ENCODE peak calls at places on chromosomes 2 and 18, in ten cellular contexts. V, L, K, M, R, Q, B, N, Y and G are unnamed samples.

GRCh38 chr2:19868224-19868623 is 33.6 kb downstream of the TTC32 start:
- DNase-seq in V (no peak), L (no peak), K (no peak), M (no peak), R (no peak), Q (no peak), B (no peak), N (no peak), Y (no peak), G (no peak)

GRCh38 chr2:135151615-135152014 is 99.5 kb downstream of the RAB3GAP1 start:
- DNase-seq in V (no peak), L (no peak), K (no peak), M (no peak), R (no peak), Q (no peak), B (no peak), N (no peak), Y (no peak), G (no peak)

GRCh38 chr2:29706171-29706690 is 215.2 kb downstream of the ALK start:
- DNase-seq in V (no peak), L (no peak), K (peak), M (no peak), R (no peak), Q (no peak), B (no peak), N (peak), Y (peak), G (no peak)

GRCh38 chr2:176565641-176566323 is 296.5 kb downstream of the MTX2 start:
- DNase-seq in V (no peak), L (no peak), K (no peak), M (no peak), R (no peak), Q (no peak), B (no peak), N (no peak), Y (no peak), G (no peak)

GRCh38 chr2:69223759-69224494 is 163.1 kb downstream of the GFPT1 start:
- DNase-seq in V (no peak), L (no peak), K (no peak), M (no peak), R (no peak), Q (no peak), B (no peak), N (peak), Y (no peak), G (no peak)

GRCh38 chr2:200039847-200040246 is 84.5 kb downstream of the MAIP1 start:
- DNase-seq in V (no peak), L (no peak), K (no peak), M (no peak), R (no peak), Q (no peak), B (no peak), N (no peak), Y (no peak), G (no peak)

GRCh38 chr2:241584446-241584845 is 25.9 kb downstream of the BOK start:
- DNase-seq in V (no peak), L (no peak), K (peak), M (no peak), R (no peak), Q (no peak), B (no peak), N (peak), Y (no peak), G (no peak)

GRCh38 chr2:7358865-7359264 is 441.7 kb downstream of the RNF144A start:
- DNase-seq in V (no peak), L (no peak), K (no peak), M (no peak), R (no peak), Q (no peak), B (no peak), N (no peak), Y (no peak), G (no peak)

GRCh38 chr2:20755132-20755800 is 67.6 kb downstream of the LDAH start:
- DNase-seq in V (no peak), L (no peak), K (no peak), M (no peak), R (no peak), Q (no peak), B (no peak), N (no peak), Y (no peak), G (no peak)

GRCh38 chr2:166126014-166126639 is 1.7 kb downstream of the SCN1A start:
- DNase-seq in V (no peak), L (no peak), K (no peak), M (no peak), R (no peak), Q (no peak), B (no peak), N (peak), Y (no peak), G (no peak)

GRCh38 chr18:48345596-48345995 is 63.6 kb downstream of the ZBTB7C start:
- DNase-seq in V (no peak), L (no peak), K (peak), M (no peak), R (no peak), Q (no peak), B (no peak), N (no peak), Y (no peak), G (no peak)

GRCh38 chr18:67402543-67402942 is 114.0 kb downstream of the DSEL start:
- DNase-seq in V (no peak), L (no peak), K (peak), M (no peak), R (no peak), Q (no peak), B (no peak), N (peak), Y (no peak), G (no peak)

GRCh38 chr2:203469554-203469953 is 65.5 kb downstream of the RAPH1 start:
- DNase-seq in V (no peak), L (no peak), K (no peak), M (no peak), R (no peak), Q (no peak), B (no peak), N (peak), Y (no peak), G (no peak)

GRCh38 chr2:218083352-218083676 is 14.3 kb downstream of the RUFY4 start:
- DNase-seq in V (no peak), L (no peak), K (no peak), M (no peak), R (no peak), Q (no peak), B (no peak), N (no peak), Y (no peak), G (no peak)

GRCh38 chr18:58862851-58863538 is 1.7 kb upstream of the ZNF532 start:
- DNase-seq in V (peak), L (no peak), K (peak), M (peak), R (peak), Q (no peak), B (peak), N (peak), Y (no peak), G (no peak)

GRCh38 chr18:75066936-75067335 is 142.0 kb downstream of the PTGR3 start:
- DNase-seq in V (no peak), L (no peak), K (no peak), M (no peak), R (no peak), Q (no peak), B (no peak), N (no peak), Y (no peak), G (no peak)

GRCh38 chr2:12493031-12493513 is 223.7 kb upstream of the TRIB2 start:
- DNase-seq in V (peak), L (no peak), K (peak), M (no peak), R (peak), Q (no peak), B (peak), N (peak), Y (no peak), G (no peak)

GRCh38 chr2:145007673-145008263 is 487.8 kb upstream of the ZEB2 start:
- DNase-seq in V (peak), L (no peak), K (peak), M (no peak), R (no peak), Q (no peak), B (no peak), N (peak), Y (no peak), G (no peak)

GRCh38 chr2:45691152-45691551 is 39.7 kb downstream of the PRKCE start:
- DNase-seq in V (no peak), L (no peak), K (no peak), M (no peak), R (no peak), Q (no peak), B (no peak), N (peak), Y (no peak), G (no peak)

GRCh38 chr2:160062283-160063005 is at the start of gene PLA2R1:
- DNase-seq in V (peak), L (no peak), K (peak), M (no peak), R (peak), Q (no peak), B (peak), N (peak), Y (peak), G (no peak)

GRCh38 chr2:234026693-234027254 is 23.7 kb upstream of the SPP2 start:
- DNase-seq in V (no peak), L (no peak), K (no peak), M (no peak), R (no peak), Q (no peak), B (no peak), N (no peak), Y (no peak), G (no peak)

GRCh38 chr2:234422242-234422641 is 74.6 kb downstream of the ARL4C start:
- DNase-seq in V (no peak), L (no peak), K (peak), M (no peak), R (no peak), Q (no peak), B (no peak), N (peak), Y (no peak), G (no peak)

GRCh38 chr2:67694464-67694863 is 297.3 kb downstream of the ETAA1 start:
- DNase-seq in V (no peak), L (no peak), K (no peak), M (no peak), R (no peak), Q (no peak), B (no peak), N (peak), Y (peak), G (no peak)

GRCh38 chr18:35771172-35771571 is 189.6 kb downstream of the GALNT1 start:
- DNase-seq in V (no peak), L (no peak), K (no peak), M (no peak), R (no peak), Q (no peak), B (no peak), N (no peak), Y (no peak), G (no peak)

GRCh38 chr2:11437602-11438001 is 28.4 kb downstream of the E2F6 start:
- DNase-seq in V (no peak), L (no peak), K (no peak), M (no peak), R (no peak), Q (no peak), B (no peak), N (no peak), Y (peak), G (no peak)

GRCh38 chr2:169139145-169139544 is 69.8 kb downstream of the DHRS9 start:
- DNase-seq in V (no peak), L (no peak), K (no peak), M (no peak), R (no peak), Q (no peak), B (no peak), N (no peak), Y (no peak), G (no peak)

GRCh38 chr2:47043142-47043890 is 111.8 kb downstream of the STPG4 start:
- DNase-seq in V (peak), L (no peak), K (peak), M (no peak), R (no peak), Q (no peak), B (no peak), N (peak), Y (peak), G (no peak)

GRCh38 chr2:151237422-151238012 is 24.1 kb downstream of the RBM43 start:
- DNase-seq in V (no peak), L (no peak), K (peak), M (no peak), R (peak), Q (no peak), B (peak), N (peak), Y (no peak), G (no peak)

GRCh38 chr2:63846487-63846886 is 4.8 kb downstream of the UGP2 start:
- DNase-seq in V (peak), L (no peak), K (no peak), M (no peak), R (no peak), Q (no peak), B (no peak), N (no peak), Y (peak), G (no peak)

GRCh38 chr2:12928197-12928596 is 211.5 kb downstream of the TRIB2 start:
- DNase-seq in V (no peak), L (no peak), K (peak), M (no peak), R (no peak), Q (no peak), B (peak), N (no peak), Y (peak), G (no peak)

GRCh38 chr2:207847807-207848544 is 78.3 kb upstream of the FZD5 start:
- DNase-seq in V (peak), L (no peak), K (peak), M (no peak), R (no peak), Q (peak), B (no peak), N (peak), Y (no peak), G (no peak)

GRCh38 chr2:119421731-119422130 is 9.9 kb upstream of the TMEM37 start:
- DNase-seq in V (no peak), L (no peak), K (no peak), M (no peak), R (no peak), Q (no peak), B (no peak), N (no peak), Y (no peak), G (no peak)

GRCh38 chr2:30888841-30889407 is 81.7 kb upstream of the CAPN13 start:
- DNase-seq in V (no peak), L (peak), K (no peak), M (no peak), R (no peak), Q (no peak), B (no peak), N (no peak), Y (no peak), G (no peak)

GRCh38 chr18:26546170-26546874 is 2.0 kb downstream of the KCTD1 start:
- DNase-seq in V (no peak), L (no peak), K (peak), M (no peak), R (no peak), Q (no peak), B (no peak), N (peak), Y (no peak), G (no peak)

GRCh38 chr2:71710805-71711469 is 257.6 kb downstream of the DYSF start:
- DNase-seq in V (no peak), L (no peak), K (no peak), M (no peak), R (no peak), Q (no peak), B (no peak), N (no peak), Y (no peak), G (no peak)

GRCh38 chr2:218344755-218345417 is 11.8 kb upstream of the CATIP start:
- DNase-seq in V (no peak), L (no peak), K (no peak), M (no peak), R (no peak), Q (no peak), B (no peak), N (no peak), Y (no peak), G (no peak)

GRCh38 chr2:16791496-16791895 is 125.9 kb upstream of the CYRIA start:
- DNase-seq in V (no peak), L (no peak), K (no peak), M (no peak), R (no peak), Q (no peak), B (no peak), N (peak), Y (no peak), G (no peak)